ENCODE peak calls at places on chromosomes 5 and 9, in six cellular contexts. C, I, G, F, Y and Z are unnamed samples.

GRCh38 chr9:130626249-130626982 is 38.0 kb upstream of the PRDM12 start:
- DNase-seq in C (no peak), I (peak; percentile 47), G (peak; percentile 36), F (no peak), Y (no peak), Z (peak; percentile 45)

GRCh38 chr5:1975406-1975715 is 92.6 kb upstream of the IRX4 start:
- DNase-seq in C (no peak), I (no peak), G (no peak), F (no peak), Y (no peak), Z (no peak)

GRCh38 chr5:12848709-12849108 is 944.5 kb upstream of the CTNND2 start:
- DNase-seq in C (no peak), I (no peak), G (no peak), F (no peak), Y (no peak), Z (no peak)

GRCh38 chr5:79727722-79728355 is 38.2 kb downstream of the CMYA5 start:
- DNase-seq in C (no peak), I (no peak), G (no peak), F (no peak), Y (no peak), Z (no peak)

GRCh38 chr5:176863041-176863764 is 35.9 kb downstream of the HK3 start:
- DNase-seq in C (no peak), I (no peak), G (peak; percentile 45), F (no peak), Y (no peak), Z (no peak)

GRCh38 chr9:79667716-79668458 is 96.1 kb downstream of the TLE4 start:
- DNase-seq in C (no peak), I (no peak), G (peak; percentile 54), F (no peak), Y (no peak), Z (no peak)

GRCh38 chr5:160961761-160962160 is 109.8 kb upstream of the ATP10B start:
- DNase-seq in C (no peak), I (no peak), G (no peak), F (no peak), Y (no peak), Z (no peak)

GRCh38 chr5:65876970-65877369 is 49.4 kb upstream of the ERBIN start:
- DNase-seq in C (no peak), I (no peak), G (no peak), F (no peak), Y (no peak), Z (no peak)

GRCh38 chr5:132470596-132470995 is 20.0 kb downstream of the IRF1 start:
- DNase-seq in C (no peak), I (no peak), G (no peak), F (no peak), Y (no peak), Z (no peak)

GRCh38 chr5:42131081-42131480 is 206.0 kb downstream of the FBXO4 start:
- DNase-seq in C (no peak), I (no peak), G (peak; percentile 11), F (no peak), Y (no peak), Z (no peak)

GRCh38 chr5:62922191-62922590 is 343.6 kb downstream of the LRRC70 start:
- DNase-seq in C (peak; percentile 31), I (no peak), G (no peak), F (no peak), Y (no peak), Z (no peak)

GRCh38 chr9:111094433-111095421 is 56.5 kb upstream of the LPAR1 start:
- DNase-seq in C (peak; percentile 71), I (no peak), G (no peak), F (no peak), Y (no peak), Z (no peak)

GRCh38 chr9:15115702-15116639 is 191.0 kb downstream of the TTC39B start:
- DNase-seq in C (no peak), I (no peak), G (peak; percentile 51), F (no peak), Y (no peak), Z (no peak)

GRCh38 chr5:59450245-59450644 is 443.3 kb downstream of the PDE4D start:
- DNase-seq in C (no peak), I (no peak), G (no peak), F (no peak), Y (no peak), Z (no peak)

GRCh38 chr9:116327702-116328440 is 174.3 kb downstream of the PAPPA start:
- DNase-seq in C (peak; percentile 80), I (no peak), G (no peak), F (no peak), Y (no peak), Z (no peak)

GRCh38 chr5:36177154-36177553 is 25.2 kb downstream of the SKP2 start:
- DNase-seq in C (no peak), I (no peak), G (no peak), F (no peak), Y (no peak), Z (no peak)

GRCh38 chr5:79077680-79078365 is 8.3 kb downstream of the BHMT2 start:
- DNase-seq in C (no peak), I (no peak), G (no peak), F (no peak), Y (no peak), Z (no peak)

GRCh38 chr9:121038452-121039203 is 11.4 kb downstream of the C5 start:
- DNase-seq in C (no peak), I (no peak), G (no peak), F (no peak), Y (no peak), Z (no peak)

GRCh38 chr9:121029469-121029868 is 20.6 kb downstream of the C5 start:
- DNase-seq in C (no peak), I (no peak), G (no peak), F (no peak), Y (no peak), Z (no peak)

GRCh38 chr9:121034529-121034928 is 15.5 kb downstream of the C5 start:
- DNase-seq in C (no peak), I (no peak), G (no peak), F (no peak), Y (no peak), Z (no peak)
- TF ChIP-seq CTCF in C (no peak), I (no peak), G (no peak), F (no peak), Y (no peak), Z (no peak)

GRCh38 chr9:98310752-98311392 is 55.4 kb upstream of the TBC1D2 start:
- DNase-seq in C (peak; percentile 12), I (no peak), G (no peak), F (no peak), Y (no peak), Z (no peak)

GRCh38 chr9:98304381-98304780 is 48.9 kb upstream of the TBC1D2 start:
- DNase-seq in C (no peak), I (no peak), G (no peak), F (no peak), Y (no peak), Z (no peak)

GRCh38 chr9:98302938-98303337 is 47.5 kb upstream of the TBC1D2 start:
- DNase-seq in C (no peak), I (no peak), G (no peak), F (no peak), Y (no peak), Z (no peak)

GRCh38 chr9:98303556-98304125 is 48.2 kb upstream of the TBC1D2 start:
- DNase-seq in C (no peak), I (no peak), G (no peak), F (no peak), Y (no peak), Z (no peak)

DNA sequence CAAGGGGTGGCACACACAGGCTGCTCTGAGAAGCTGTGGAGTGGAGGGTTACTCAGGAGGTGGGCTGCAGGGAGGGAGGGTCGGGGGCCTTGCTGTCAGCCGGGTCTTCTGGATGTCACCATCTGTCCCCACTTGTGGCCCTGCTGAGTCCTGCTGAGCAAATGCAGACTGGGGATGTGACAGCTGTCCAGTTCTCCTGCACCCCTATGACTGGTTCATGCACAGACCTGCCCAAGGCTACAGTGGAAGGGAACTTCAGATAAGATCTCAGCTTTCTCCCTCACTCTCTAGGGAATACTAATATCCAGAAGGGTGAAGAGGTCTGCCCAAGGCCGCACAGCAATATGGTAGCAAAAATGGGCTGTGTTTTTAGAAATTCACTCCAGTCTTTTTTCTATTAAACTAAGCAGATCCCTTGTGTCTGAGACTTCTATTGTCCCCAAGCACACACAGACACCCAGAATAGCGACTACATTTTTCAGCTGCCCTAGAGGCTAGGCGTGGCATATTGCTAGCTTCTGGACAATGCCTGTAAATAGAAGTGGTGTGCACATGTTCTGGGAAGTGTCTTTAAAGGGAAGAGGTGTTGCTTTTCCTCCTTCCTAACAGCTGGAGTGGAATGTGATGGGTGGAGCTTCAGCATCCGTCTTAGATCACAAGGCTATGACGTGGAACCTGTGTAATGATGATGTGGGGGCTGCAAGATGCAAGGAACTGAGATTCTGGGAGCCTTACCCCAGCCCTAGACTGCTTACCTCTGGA is 51.1 kb upstream of the TBC1D2 start:
- DNase-seq in C (peak; percentile 10), I (peak; percentile 61), G (no peak), F (no peak), Y (no peak), Z (peak; percentile 51)
- TF ChIP-seq CTCF in C (no peak), I (no peak), G (no peak), F (no peak), Y (no peak), Z (no peak)

GRCh38 chr9:36791204-36791948 is 218.7 kb downstream of the MELK start:
- DNase-seq in C (no peak), I (no peak), G (peak; percentile 9), F (no peak), Y (no peak), Z (no peak)

GRCh38 chr9:36789886-36790285 is 217.2 kb downstream of the MELK start:
- DNase-seq in C (no peak), I (no peak), G (no peak), F (no peak), Y (no peak), Z (no peak)

GRCh38 chr9:36797471-36798220 is 225.0 kb downstream of the MELK start:
- DNase-seq in C (no peak), I (no peak), G (no peak), F (no peak), Y (no peak), Z (no peak)

GRCh38 chr9:36796671-36797419 is 224.2 kb downstream of the MELK start:
- DNase-seq in C (no peak), I (no peak), G (no peak), F (no peak), Y (no peak), Z (no peak)

DNA sequence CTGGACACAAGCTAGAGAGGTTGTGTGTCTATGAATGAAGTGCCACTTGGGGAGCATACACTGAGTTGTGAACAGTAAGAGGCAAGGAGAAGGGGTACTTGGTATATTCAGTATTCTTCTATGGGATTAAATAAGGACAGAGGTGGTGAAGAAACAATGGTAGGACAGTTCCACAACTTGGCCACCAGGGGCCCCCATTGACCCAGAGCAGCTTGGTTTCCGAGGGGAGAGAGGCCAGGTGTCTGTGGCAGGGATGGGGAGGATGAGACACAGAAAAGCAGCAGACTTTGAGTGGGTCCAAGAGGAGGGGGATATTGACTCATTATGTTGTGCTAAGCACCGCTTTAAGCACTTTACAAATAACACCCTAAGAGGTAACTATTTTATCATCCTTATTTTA is 220.6 kb downstream of the MELK start:
- DNase-seq in C (no peak), I (peak; percentile 32), G (no peak), F (no peak), Y (no peak), Z (peak; percentile 55)
- TF ChIP-seq CTCF in C (peak; percentile 30), I (peak; percentile 62), G (peak; percentile 62), F (peak; percentile 69), Y (no peak), Z (peak; percentile 65)

DNA sequence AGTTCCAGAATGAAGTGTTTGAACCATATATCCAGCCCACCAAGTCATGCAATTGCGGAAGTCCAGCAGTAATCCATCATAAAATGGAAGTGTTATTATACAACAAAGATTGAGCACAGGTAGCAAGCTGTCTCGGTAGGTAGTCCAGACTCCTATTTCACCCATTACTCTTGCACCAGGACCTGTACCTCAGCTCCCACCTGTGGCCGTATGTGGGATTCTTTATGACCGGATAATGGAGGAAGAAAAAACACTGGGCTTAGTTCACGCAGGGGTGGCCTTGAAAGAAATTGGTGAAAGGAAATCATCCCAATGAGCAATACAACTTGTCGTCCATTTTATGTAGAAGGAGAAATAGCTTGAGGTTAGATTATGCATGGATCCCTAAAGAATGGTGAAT is 216.3 kb downstream of the ESM1 start:
- DNase-seq in C (no peak), I (no peak), G (no peak), F (no peak), Y (no peak), Z (no peak)
- TF ChIP-seq CTCF in C (peak; percentile 8), I (peak; percentile 9), G (no peak), F (no peak), Y (no peak), Z (no peak)